ENCODE peak calls at places on chromosomes 2 and 18, in five cellular contexts. R is ovary, J is A549, B is GM12891, G is esophagus squamous epithelium. V is an unnamed sample.

GRCh38 chr2:9807555-9808305 is 35.5 kb upstream of the TAF1B start:
- DNase-seq in G (no peak), B (no peak), J (no peak), R (peak), V (no peak)

GRCh38 chr2:150309681-150310080 is 177.8 kb downstream of the RND3 start:
- DNase-seq in J (peak), G (no peak), R (no peak), B (no peak), V (no peak)

GRCh38 chr2:85259865-85260264 is 67.9 kb downstream of the TGOLN2 start:
- DNase-seq in R (no peak), B (no peak), J (no peak), G (no peak), V (no peak)

GRCh38 chr2:123747316-123747715 is 277.8 kb upstream of the CNTNAP5 start:
- DNase-seq in R (no peak), B (no peak), J (no peak), G (no peak), V (no peak)

GRCh38 chr18:74892066-74892627 is 294.5 kb downstream of the ZNF407 start:
- DNase-seq in G (no peak), J (no peak), R (no peak), B (no peak), V (no peak)

GRCh38 chr2:75598572-75599155 is 37.9 kb upstream of the EVA1A start:
- DNase-seq in J (no peak), B (no peak), R (no peak), G (no peak), V (no peak)

GRCh38 chr2:196278491-196278911 is 107.1 kb upstream of the STK17B start:
- DNase-seq in G (no peak), J (no peak), B (no peak), R (no peak), V (no peak)

GRCh38 chr2:158953454-158953853 is 15.0 kb upstream of the TANC1 start:
- DNase-seq in B (no peak), J (no peak), R (peak), G (no peak), V (no peak)

GRCh38 chr2:7034313-7034712 is 117.1 kb downstream of the RNF144A start:
- DNase-seq in J (no peak), R (no peak), B (no peak), G (no peak), V (no peak)

GRCh38 chr2:184004289-184004944 is 593.9 kb upstream of the ZNF804A start:
- DNase-seq in G (no peak), B (peak), J (no peak), R (no peak), V (no peak)

GRCh38 chr2:14143435-14143834 is 489.1 kb upstream of the LRATD1 start:
- DNase-seq in R (no peak), J (no peak), B (no peak), G (no peak), V (no peak)

GRCh38 chr18:57649536-57650495 is 28.2 kb upstream of the NARS1 start:
- DNase-seq in J (peak), G (no peak), R (no peak), B (no peak), V (no peak)

GRCh38 chr18:60003610-60004185 is 103.9 kb downstream of the PMAIP1 start:
- DNase-seq in G (no peak), B (no peak), J (no peak), R (no peak), V (no peak)

DNA sequence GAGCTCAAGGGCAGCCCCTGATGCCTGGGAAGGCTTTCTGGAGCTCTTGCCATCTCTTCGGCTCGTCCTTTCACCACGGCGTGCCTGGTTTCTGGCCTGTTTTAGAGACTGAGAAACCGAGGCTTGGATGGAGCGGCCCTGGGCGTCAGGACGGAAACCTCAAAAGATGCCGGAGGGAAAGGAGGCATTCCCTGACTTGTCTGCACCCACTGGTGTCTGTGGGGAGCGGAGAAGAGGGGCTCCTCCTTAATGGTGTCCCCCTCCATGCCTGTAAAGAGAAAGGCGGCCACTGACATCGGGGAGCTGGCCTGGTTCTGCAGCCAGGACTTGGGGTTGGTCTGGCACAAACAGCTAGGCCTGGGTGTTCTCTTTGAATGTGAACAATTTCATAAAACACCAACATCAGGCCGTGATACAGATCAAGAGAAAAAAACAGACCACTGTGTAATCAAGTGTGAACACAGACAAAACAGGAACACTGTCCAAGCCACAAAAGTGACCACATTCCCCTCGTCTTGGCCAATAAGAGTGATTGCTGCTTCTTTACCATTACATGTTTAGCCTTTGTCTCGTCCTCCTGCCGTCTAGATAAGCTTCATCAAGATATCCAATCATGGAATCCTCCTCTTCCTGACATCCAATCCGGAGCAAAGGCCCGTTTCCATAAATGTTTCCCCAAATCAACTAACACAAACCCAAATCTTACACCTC is 633 bp upstream of the ILKAP start:
- DNase-seq in G (no peak), J (no peak), B (no peak), R (no peak), V (no peak)
- TF ChIP-seq POLR2A in G (no peak), J (no peak), B (no peak), R (no peak), V (no peak)

DNA sequence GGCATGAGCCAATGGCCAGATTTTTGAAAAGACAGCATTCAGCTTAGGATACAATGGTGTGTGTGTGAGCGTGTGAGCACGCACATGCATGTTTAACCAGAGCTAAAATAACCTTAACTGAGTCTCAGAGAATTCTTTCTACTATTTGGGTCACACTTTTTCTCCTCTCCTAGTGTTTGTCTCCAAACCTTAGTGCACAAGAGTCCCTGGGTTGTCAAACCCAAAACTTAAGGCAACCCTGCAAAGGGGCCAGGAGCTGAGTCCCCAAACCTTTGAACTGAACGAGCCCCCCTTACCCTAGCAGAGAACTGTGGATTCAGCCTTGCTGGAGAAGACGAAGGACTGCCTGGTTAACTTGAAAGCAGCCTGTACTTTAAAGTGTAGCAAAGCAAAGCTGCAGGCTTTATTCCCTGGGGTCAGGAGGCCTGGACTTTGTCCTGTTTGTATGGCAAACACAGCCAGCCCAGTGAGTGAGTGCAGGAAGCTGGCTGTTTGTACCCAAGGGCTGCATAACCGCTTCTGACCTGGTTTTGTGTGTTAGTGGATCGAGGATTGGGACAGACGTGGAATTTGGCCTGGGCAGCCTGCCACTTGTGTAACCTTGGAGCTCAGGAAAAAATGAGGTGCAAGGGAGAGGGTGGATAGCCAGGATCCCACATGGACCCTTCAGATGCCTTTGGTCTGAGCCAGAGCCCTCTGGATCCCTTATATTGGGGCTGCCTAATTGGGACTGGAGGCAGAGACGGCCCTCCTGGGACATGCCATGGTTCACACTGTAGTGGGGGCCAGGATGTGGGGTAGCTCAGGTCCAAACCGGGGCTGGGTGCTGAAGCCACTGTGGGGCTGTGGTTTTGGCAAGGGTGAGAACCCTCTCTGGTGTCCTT is 6.4 kb upstream of the PSMD1 start:
- DNase-seq in J (no peak), B (no peak), G (no peak), R (no peak), V (no peak)
- TF ChIP-seq POLR2A in J (no peak), B (no peak), G (no peak), R (no peak), V (no peak)

GRCh38 chr2:67626656-67627055 is 229.5 kb downstream of the ETAA1 start:
- DNase-seq in B (no peak), R (no peak), G (no peak), J (no peak), V (no peak)

GRCh38 chr2:67627456-67627855 is 230.3 kb downstream of the ETAA1 start:
- DNase-seq in R (no peak), J (no peak), B (no peak), G (no peak), V (no peak)

GRCh38 chr2:67625671-67626070 is 228.5 kb downstream of the ETAA1 start:
- DNase-seq in R (no peak), B (no peak), G (no peak), J (no peak), V (no peak)

GRCh38 chr2:67626076-67626475 is 228.9 kb downstream of the ETAA1 start:
- DNase-seq in B (no peak), R (no peak), J (no peak), G (no peak), V (no peak)

DNA sequence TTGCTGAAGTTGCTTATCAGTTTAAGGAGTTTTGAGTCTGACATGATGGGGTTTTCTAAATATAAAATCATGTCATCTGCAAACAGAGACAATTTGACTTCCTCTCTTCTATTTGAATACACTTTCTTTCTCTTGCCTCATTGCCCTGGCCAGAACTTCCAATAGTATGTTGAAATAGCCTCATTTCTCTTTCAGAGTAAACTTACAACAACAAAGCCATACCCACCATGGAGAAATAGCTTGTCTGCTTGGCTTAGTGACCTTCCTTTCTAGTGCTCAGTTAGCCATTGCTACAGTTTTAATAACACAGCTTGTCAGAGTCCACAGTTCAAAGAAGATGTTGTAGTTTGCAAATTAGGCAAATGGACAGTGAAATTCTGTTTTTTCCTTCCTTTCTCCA is 228.0 kb downstream of the ETAA1 start:
- DNase-seq in G (no peak), J (no peak), R (no peak), B (no peak), V (no peak)
- TF ChIP-seq POLR2A in G (no peak), J (no peak), R (no peak), B (no peak), V (no peak)

DNA sequence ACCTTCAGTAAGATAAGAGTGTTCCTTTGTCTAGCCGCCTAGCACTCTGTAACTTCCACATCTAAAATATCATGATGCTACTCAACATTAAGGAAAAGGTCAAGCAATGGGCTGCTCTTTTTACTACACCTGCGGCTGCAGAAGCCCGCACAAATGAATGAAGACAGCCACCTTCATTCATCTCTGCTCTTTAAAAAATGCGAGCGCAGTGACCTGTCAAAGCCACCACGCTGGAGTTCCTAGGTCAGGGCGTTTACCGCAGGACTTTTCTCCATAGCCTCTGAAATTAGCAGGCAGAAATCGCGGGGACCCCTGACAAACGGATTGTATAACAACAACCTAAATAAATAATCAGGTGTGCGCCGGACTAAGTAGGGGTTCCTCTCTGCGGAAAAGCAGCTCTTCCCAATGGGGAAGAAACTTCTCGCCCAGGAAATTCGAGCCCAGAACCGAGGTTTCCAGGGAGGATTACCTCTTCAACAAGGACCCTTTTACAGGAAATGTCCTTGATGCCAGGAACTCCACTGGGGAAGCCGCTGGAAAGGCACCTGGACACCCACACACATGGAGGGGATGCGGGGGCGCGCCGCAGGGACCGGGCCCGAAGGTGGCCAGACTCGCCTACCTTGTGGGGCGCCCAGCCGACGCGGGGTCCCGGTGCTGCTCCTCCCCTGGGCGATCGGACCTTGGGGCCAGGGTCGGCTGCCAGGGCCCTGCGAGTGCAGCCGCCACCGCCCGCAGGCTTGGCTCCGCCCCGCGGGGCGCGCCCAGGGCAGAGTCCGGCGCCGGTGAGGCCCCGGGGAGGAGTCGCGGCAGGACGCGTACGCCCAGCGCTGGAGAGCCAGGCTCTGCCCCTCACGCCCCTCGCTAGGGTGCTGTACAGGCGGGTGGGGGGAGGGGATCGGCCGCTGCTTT is at the start of gene CCDC68:
- DNase-seq in R (peak), B (peak), G (no peak), J (peak), V (no peak)
- TF ChIP-seq POLR2A in R (no peak), B (no peak), G (no peak), J (no peak), V (no peak)

GRCh38 chr2:20352230-20353216 is 1.9 kb upstream of the PUM2 start:
- DNase-seq in G (no peak), J (no peak), B (no peak), R (no peak), V (no peak)

GRCh38 chr2:20350105-20350712 is 435 bp downstream of the PUM2 start:
- DNase-seq in R (peak), G (no peak), B (peak), J (peak), V (peak)

GRCh38 chr2:20349457-20350034 is 1.1 kb downstream of the PUM2 start:
- DNase-seq in G (no peak), J (no peak), B (no peak), R (no peak), V (no peak)

GRCh38 chr2:20351555-20352229 is 1.0 kb upstream of the PUM2 start:
- DNase-seq in G (no peak), J (no peak), B (no peak), R (no peak), V (no peak)

DNA sequence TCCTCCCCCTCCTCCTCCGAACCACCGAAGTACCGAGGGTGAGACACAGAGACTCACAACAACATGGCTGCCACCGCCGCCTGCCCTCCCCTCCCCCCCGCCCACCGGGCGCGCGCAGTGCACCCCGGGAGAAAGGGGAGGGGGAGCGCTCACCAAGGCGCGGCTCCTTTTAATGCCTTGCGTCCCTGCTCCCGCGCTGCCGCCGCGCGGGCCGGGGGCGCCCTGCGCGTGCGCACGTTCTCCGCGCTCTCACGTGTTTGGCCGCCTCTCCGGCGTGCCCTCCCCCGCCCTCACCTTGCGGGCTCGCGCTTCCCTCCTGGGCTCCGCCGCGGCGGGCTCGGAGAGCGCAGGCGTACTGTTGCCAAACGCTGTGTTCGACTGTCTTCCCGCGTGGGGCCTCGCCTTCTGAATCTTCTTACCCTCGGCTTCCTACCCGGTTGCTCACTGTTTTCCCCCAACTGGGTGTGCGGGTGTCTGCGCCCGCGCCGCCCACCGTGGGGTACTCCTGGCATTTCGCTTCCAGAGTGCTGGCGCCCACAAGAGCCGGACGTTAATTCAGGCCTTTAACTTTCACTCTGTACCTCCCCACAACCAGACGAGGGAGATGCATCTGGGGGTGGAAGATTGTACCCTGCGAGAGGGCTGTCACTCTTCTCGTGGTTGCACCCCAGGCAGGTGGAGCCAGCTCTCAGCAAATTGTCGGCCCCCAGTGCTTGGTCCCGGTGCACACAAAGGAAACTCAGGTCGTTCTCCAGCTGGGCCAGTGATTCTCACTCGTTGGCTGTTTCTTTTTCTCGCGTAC is at the start of gene PUM2:
- DNase-seq in B (peak), R (peak), J (peak), G (peak), V (peak)
- TF ChIP-seq POLR2A in B (peak), R (peak), J (peak), G (peak), V (peak)